ENCODE peak calls at places on chromosomes 3 and 15, in four cellular contexts. One of them, this sample, is unnamed. For H3K36me3, the result is how much of the 10 kb centered on the place peaks cover.

GRCh38 chr3:24641628-24642027 is 147.0 kb upstream of the THRB start:
- DNase-seq in mesendoderm: no peak
- DNase-seq in PC-3: peak
- DNase-seq in heart left ventricle: no peak
- DNase-seq in this sample: no peak

GRCh38 chr15:66581972-66582537 is 16.3 kb upstream of the LCTL start:
- DNase-seq in mesendoderm: no peak
- DNase-seq in PC-3: no peak
- DNase-seq in heart left ventricle: no peak
- DNase-seq in this sample: no peak

GRCh38 chr3:29597376-29598008 is 316.6 kb downstream of the RBMS3 start:
- DNase-seq in mesendoderm: no peak
- DNase-seq in PC-3: no peak
- DNase-seq in heart left ventricle: no peak
- DNase-seq in this sample: no peak

GRCh38 chr3:195774917-195775316 is 36.8 kb downstream of the MUC4 start:
- DNase-seq in mesendoderm: peak
- DNase-seq in PC-3: peak
- DNase-seq in heart left ventricle: no peak
- DNase-seq in this sample: no peak

GRCh38 chr3:49721861-49722781 is 1.6 kb downstream of the GMPPB start:
- DNase-seq in mesendoderm: no peak
- DNase-seq in PC-3: no peak
- DNase-seq in heart left ventricle: no peak
- DNase-seq in this sample: peak

GRCh38 chr3:192958219-192958872 is 40.7 kb upstream of the MB21D2 start:
- DNase-seq in mesendoderm: no peak
- DNase-seq in PC-3: no peak
- DNase-seq in heart left ventricle: no peak
- DNase-seq in this sample: no peak

GRCh38 chr15:79090487-79091203 is at the start of gene RASGRF1:
- DNase-seq in mesendoderm: peak
- DNase-seq in PC-3: no peak
- DNase-seq in heart left ventricle: no peak
- DNase-seq in this sample: peak

GRCh38 chr3:43171770-43172169 is 65.9 kb upstream of the POMGNT2 start:
- DNase-seq in mesendoderm: no peak
- DNase-seq in PC-3: peak
- DNase-seq in heart left ventricle: no peak
- DNase-seq in this sample: no peak

GRCh38 chr3:173584093-173584833 is 186.7 kb downstream of the NLGN1 start:
- DNase-seq in mesendoderm: peak
- DNase-seq in PC-3: peak
- DNase-seq in heart left ventricle: no peak
- DNase-seq in this sample: no peak

GRCh38 chr3:191026746-191027145 is 164.3 kb upstream of the GMNC start:
- DNase-seq in mesendoderm: no peak
- DNase-seq in PC-3: no peak
- DNase-seq in heart left ventricle: no peak
- DNase-seq in this sample: no peak

GRCh38 chr3:154156529-154156928 is 35.3 kb downstream of the ARHGEF26 start:
- DNase-seq in mesendoderm: no peak
- DNase-seq in PC-3: no peak
- DNase-seq in heart left ventricle: no peak
- DNase-seq in this sample: no peak

GRCh38 chr3:127011270-127011992 is 28.5 kb downstream of the PLXNA1 start:
- DNase-seq in mesendoderm: peak
- DNase-seq in PC-3: no peak
- DNase-seq in heart left ventricle: peak
- DNase-seq in this sample: no peak

GRCh38 chr3:115760722-115761121 is 137.4 kb downstream of the GAP43 start:
- DNase-seq in mesendoderm: no peak
- DNase-seq in PC-3: no peak
- DNase-seq in heart left ventricle: no peak
- DNase-seq in this sample: no peak

GRCh38 chr3:172329070-172329469 is 119.2 kb downstream of the GHSR start:
- DNase-seq in mesendoderm: peak
- DNase-seq in PC-3: no peak
- DNase-seq in heart left ventricle: no peak
- DNase-seq in this sample: no peak

GRCh38 chr3:46670891-46671427 is 22.5 kb downstream of the ALS2CL start:
- DNase-seq in mesendoderm: no peak
- DNase-seq in PC-3: no peak
- DNase-seq in heart left ventricle: no peak
- DNase-seq in this sample: no peak

GRCh38 chr3:55296781-55297180 is 190.3 kb downstream of the WNT5A start:
- DNase-seq in mesendoderm: no peak
- DNase-seq in PC-3: no peak
- DNase-seq in heart left ventricle: no peak
- DNase-seq in this sample: no peak

GRCh38 chr3:164732166-164732565 is 346.1 kb downstream of the SI start:
- DNase-seq in mesendoderm: no peak
- DNase-seq in PC-3: no peak
- DNase-seq in heart left ventricle: no peak
- DNase-seq in this sample: no peak

GRCh38 chr3:180277036-180277435 is 240.3 kb upstream of the PEX5L start:
- DNase-seq in mesendoderm: no peak
- DNase-seq in PC-3: peak
- DNase-seq in heart left ventricle: no peak
- DNase-seq in this sample: no peak

GRCh38 chr3:181741428-181741827 is 29.7 kb downstream of the SOX2 start:
- DNase-seq in mesendoderm: no peak
- DNase-seq in PC-3: no peak
- DNase-seq in heart left ventricle: no peak
- DNase-seq in this sample: no peak

GRCh38 chr15:75456710-75457109 is 5.2 kb upstream of the SIN3A start:
- DNase-seq in mesendoderm: peak
- DNase-seq in PC-3: no peak
- DNase-seq in heart left ventricle: no peak
- DNase-seq in this sample: no peak

GRCh38 chr15:26665950-26666921 is 106.6 kb downstream of the GABRB3 start:
- DNase-seq in mesendoderm: peak
- DNase-seq in PC-3: peak
- DNase-seq in heart left ventricle: no peak
- DNase-seq in this sample: no peak

GRCh38 chr3:67106874-67107273 is 108.8 kb downstream of the KBTBD8 start:
- DNase-seq in mesendoderm: no peak
- DNase-seq in PC-3: no peak
- DNase-seq in heart left ventricle: no peak
- DNase-seq in this sample: no peak

GRCh38 chr15:32721594-32721993 is 3.8 kb downstream of the GREM1 start:
- DNase-seq in mesendoderm: no peak
- DNase-seq in PC-3: no peak
- DNase-seq in heart left ventricle: no peak
- DNase-seq in this sample: no peak

GRCh38 chr3:148866261-148866660 is 1.2 kb downstream of the CPA3 start:
- DNase-seq in mesendoderm: peak
- DNase-seq in PC-3: no peak
- DNase-seq in heart left ventricle: no peak
- DNase-seq in this sample: no peak

GRCh38 chr15:96764946-96765345 is 434.4 kb downstream of the NR2F2 start:
- DNase-seq in mesendoderm: no peak
- DNase-seq in PC-3: no peak
- DNase-seq in heart left ventricle: no peak
- DNase-seq in this sample: no peak

GRCh38 chr15:96771035-96771434 is 440.5 kb downstream of the NR2F2 start:
- DNase-seq in mesendoderm: peak
- DNase-seq in PC-3: no peak
- DNase-seq in heart left ventricle: no peak
- DNase-seq in this sample: no peak

GRCh38 chr15:96767703-96768434 is 437.4 kb downstream of the NR2F2 start:
- DNase-seq in mesendoderm: peak
- DNase-seq in PC-3: no peak
- DNase-seq in heart left ventricle: no peak
- DNase-seq in this sample: no peak

GRCh38 chr15:96766387-96766786 is 435.9 kb downstream of the NR2F2 start:
- DNase-seq in mesendoderm: no peak
- DNase-seq in PC-3: no peak
- DNase-seq in heart left ventricle: no peak
- DNase-seq in this sample: no peak

DNA sequence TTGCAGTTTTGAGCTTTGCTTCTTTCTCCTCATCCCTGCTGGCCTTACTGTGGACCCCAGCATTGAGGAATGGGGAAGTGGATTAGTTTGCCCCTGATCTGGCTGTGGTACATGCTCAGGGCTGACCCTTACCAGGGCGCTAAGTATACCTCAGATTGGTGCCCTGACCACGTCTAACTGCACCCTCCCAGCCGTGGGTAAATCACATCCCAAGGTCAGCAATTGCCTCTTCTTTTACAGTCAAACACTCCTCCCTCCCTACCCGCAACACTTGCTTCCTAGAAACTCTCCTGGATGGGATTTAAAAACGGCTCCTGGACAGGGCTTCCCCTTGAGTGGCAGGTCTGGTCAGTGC is 437.9 kb downstream of the NR2F2 start:
- DNase-seq in mesendoderm: no peak
- DNase-seq in PC-3: no peak
- DNase-seq in heart left ventricle: no peak
- DNase-seq in this sample: no peak
- H3K27ac ChIP-seq in mesendoderm: no peak
- H3K27ac ChIP-seq in PC-3: no peak
- H3K27ac ChIP-seq in heart left ventricle: no peak
- H3K27ac ChIP-seq in this sample: no peak

DNA sequence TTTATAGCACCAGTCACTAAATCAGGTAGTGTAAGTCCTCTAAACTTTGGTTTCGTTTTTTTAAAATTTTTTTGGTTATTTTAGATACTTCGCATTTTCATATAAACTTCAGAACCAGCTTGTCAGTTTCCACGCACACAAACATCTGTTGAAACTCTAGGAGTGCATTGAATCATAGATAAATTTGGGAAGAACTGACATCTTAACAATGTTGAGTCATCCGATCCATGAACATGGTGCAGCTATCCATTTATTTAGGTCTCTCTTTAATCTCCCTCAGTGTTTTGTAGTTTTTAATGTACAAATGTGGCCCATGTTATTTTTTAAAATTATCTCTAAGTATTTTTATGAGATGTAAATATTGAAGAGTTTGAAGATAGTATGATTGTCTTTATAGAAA is 17.7 kb downstream of the TICRR start:
- DNase-seq in mesendoderm: no peak
- DNase-seq in PC-3: no peak
- DNase-seq in heart left ventricle: no peak
- DNase-seq in this sample: no peak
- H3K36me3 ChIP-seq in mesendoderm: under half
- H3K36me3 ChIP-seq in PC-3: half or more
- H3K36me3 ChIP-seq in heart left ventricle: under half
- H3K36me3 ChIP-seq in this sample: under half

GRCh38 chr15:85926834-85927233 is 132.1 kb upstream of the KLHL25 start:
- DNase-seq in mesendoderm: no peak
- DNase-seq in PC-3: no peak
- DNase-seq in heart left ventricle: no peak
- DNase-seq in this sample: no peak
- H3K27ac ChIP-seq in mesendoderm: no peak
- H3K27ac ChIP-seq in PC-3: no peak
- H3K27ac ChIP-seq in heart left ventricle: no peak
- H3K27ac ChIP-seq in this sample: no peak

GRCh38 chr15:59158701-59159034 is 48.0 kb upstream of the LDHAL6B start:
- DNase-seq in mesendoderm: no peak
- DNase-seq in PC-3: no peak
- DNase-seq in heart left ventricle: no peak
- DNase-seq in this sample: no peak

GRCh38 chr15:59157840-59158700 is 48.6 kb upstream of the LDHAL6B start:
- DNase-seq in mesendoderm: no peak
- DNase-seq in PC-3: no peak
- DNase-seq in heart left ventricle: no peak
- DNase-seq in this sample: no peak

GRCh38 chr15:59154268-59154667 is 49.3 kb downstream of the CCNB2 start:
- DNase-seq in mesendoderm: no peak
- DNase-seq in PC-3: no peak
- DNase-seq in heart left ventricle: no peak
- DNase-seq in this sample: no peak

GRCh38 chr15:59159210-59159609 is 47.4 kb upstream of the LDHAL6B start:
- DNase-seq in mesendoderm: no peak
- DNase-seq in PC-3: no peak
- DNase-seq in heart left ventricle: no peak
- DNase-seq in this sample: no peak

DNA sequence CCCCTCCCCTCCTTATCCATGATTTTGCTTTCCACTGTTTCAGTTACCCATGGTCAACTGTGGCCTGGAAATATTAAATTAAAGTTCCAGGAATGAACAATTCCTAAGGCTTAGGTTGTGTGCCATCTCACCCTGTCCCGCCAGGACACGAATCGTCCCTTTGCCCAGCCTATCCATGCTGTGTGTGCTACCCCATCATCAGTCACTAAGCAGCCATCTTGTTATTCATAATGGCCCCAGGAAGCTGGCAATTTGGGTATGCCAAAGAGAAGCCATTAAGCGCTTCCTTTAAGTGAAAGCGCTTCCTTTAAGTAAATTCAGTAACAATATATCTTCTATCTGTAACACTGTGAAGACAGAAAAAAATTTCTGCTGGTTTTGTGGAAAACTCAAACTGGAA is 49.2 kb upstream of the LDHAL6B start:
- DNase-seq in mesendoderm: no peak
- DNase-seq in PC-3: no peak
- DNase-seq in heart left ventricle: no peak
- DNase-seq in this sample: no peak
- H3K36me3 ChIP-seq in mesendoderm: under half
- H3K36me3 ChIP-seq in PC-3: under half
- H3K36me3 ChIP-seq in heart left ventricle: half or more
- H3K36me3 ChIP-seq in this sample: under half

DNA sequence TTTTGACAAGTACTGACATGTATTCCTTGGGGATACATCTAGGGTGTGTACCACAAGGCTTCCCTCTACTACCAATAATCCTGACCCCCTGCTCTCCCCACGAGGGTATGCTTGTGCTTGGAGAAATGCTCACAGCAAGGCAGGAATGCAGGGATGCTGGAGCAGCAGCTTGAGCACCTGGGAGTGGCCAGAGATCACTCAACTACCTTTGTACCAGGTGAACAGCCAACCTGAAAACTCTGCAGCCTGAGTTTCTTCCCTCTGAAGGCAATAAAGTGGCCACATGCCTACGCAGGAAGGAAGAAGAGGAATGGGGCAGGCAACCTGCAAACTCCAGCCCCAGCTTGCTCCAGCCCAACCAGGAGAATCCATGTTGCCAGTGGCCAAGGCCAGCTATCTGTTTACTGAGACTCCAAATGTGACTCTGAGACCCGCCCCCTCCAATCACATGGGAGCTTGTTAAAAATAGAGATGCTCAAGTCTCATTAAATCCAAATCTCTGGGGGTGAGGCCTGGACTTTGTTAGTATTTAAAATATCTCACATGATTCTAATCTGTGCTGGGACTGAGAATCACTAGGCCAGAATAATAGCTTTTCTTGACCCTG is 224.0 kb upstream of the TBL1XR1 start:
- DNase-seq in mesendoderm: no peak
- DNase-seq in PC-3: no peak
- DNase-seq in heart left ventricle: peak
- DNase-seq in this sample: no peak
- H3K27ac ChIP-seq in mesendoderm: no peak
- H3K27ac ChIP-seq in PC-3: no peak
- H3K27ac ChIP-seq in heart left ventricle: no peak
- H3K27ac ChIP-seq in this sample: peak